ENCODE peak calls at places on chromosomes 4 and X, in nine cellular contexts. One of them, this sample, is unnamed.

GRCh38 chr4:20672262-20672661 is 28.0 kb upstream of the PACRGL start:
- DNase-seq in aorta: no peak
- DNase-seq in IMR-90: no peak
- DNase-seq in ascending aorta: no peak
- DNase-seq in tibial artery: no peak
- DNase-seq in A549: no peak
- DNase-seq in H7: no peak
- DNase-seq in lower lobe of right lung: no peak
- DNase-seq in HFF-Myc: no peak
- DNase-seq in this sample: no peak

GRCh38 chrX:39527045-39527444 is 570.7 kb downstream of the BCOR start:
- DNase-seq in aorta: no peak
- DNase-seq in HFF-Myc: peak
- DNase-seq in IMR-90: peak
- DNase-seq in H7: no peak
- DNase-seq in ascending aorta: no peak
- DNase-seq in A549: no peak
- DNase-seq in lower lobe of right lung: no peak
- DNase-seq in tibial artery: no peak
- DNase-seq in this sample: no peak

GRCh38 chrX:44935640-44936039 is 62.7 kb downstream of the KDM6A start:
- DNase-seq in A549: no peak
- DNase-seq in lower lobe of right lung: no peak
- DNase-seq in ascending aorta: no peak
- DNase-seq in H7: no peak
- DNase-seq in IMR-90: no peak
- DNase-seq in HFF-Myc: no peak
- DNase-seq in tibial artery: no peak
- DNase-seq in aorta: no peak
- DNase-seq in this sample: no peak

GRCh38 chrX:27186671-27187070 is 276.5 kb downstream of the PPP4R3C start:
- DNase-seq in tibial artery: no peak
- DNase-seq in aorta: no peak
- DNase-seq in HFF-Myc: peak
- DNase-seq in lower lobe of right lung: no peak
- DNase-seq in A549: no peak
- DNase-seq in H7: peak
- DNase-seq in IMR-90: peak
- DNase-seq in ascending aorta: no peak
- DNase-seq in this sample: peak

GRCh38 chrX:97397371-97397770 is 513.7 kb downstream of the RPA4 start:
- DNase-seq in ascending aorta: no peak
- DNase-seq in A549: no peak
- DNase-seq in IMR-90: peak
- DNase-seq in lower lobe of right lung: no peak
- DNase-seq in HFF-Myc: no peak
- DNase-seq in aorta: no peak
- DNase-seq in H7: no peak
- DNase-seq in tibial artery: no peak
- DNase-seq in this sample: no peak

GRCh38 chr4:20347526-20347925 is 95.8 kb downstream of the SLIT2 start:
- DNase-seq in aorta: no peak
- DNase-seq in lower lobe of right lung: no peak
- DNase-seq in HFF-Myc: no peak
- DNase-seq in A549: no peak
- DNase-seq in IMR-90: no peak
- DNase-seq in tibial artery: no peak
- DNase-seq in ascending aorta: no peak
- DNase-seq in H7: no peak
- DNase-seq in this sample: no peak

GRCh38 chr4:172202480-172203076 is 389.4 kb downstream of the GALNTL6 start:
- DNase-seq in tibial artery: no peak
- DNase-seq in aorta: no peak
- DNase-seq in A549: peak
- DNase-seq in ascending aorta: no peak
- DNase-seq in lower lobe of right lung: no peak
- DNase-seq in IMR-90: peak
- DNase-seq in H7: peak
- DNase-seq in HFF-Myc: peak
- DNase-seq in this sample: peak

GRCh38 chr4:147994491-147995385 is 262.9 kb downstream of the ARHGAP10 start:
- DNase-seq in ascending aorta: no peak
- DNase-seq in A549: no peak
- DNase-seq in tibial artery: no peak
- DNase-seq in HFF-Myc: no peak
- DNase-seq in lower lobe of right lung: no peak
- DNase-seq in aorta: no peak
- DNase-seq in H7: no peak
- DNase-seq in IMR-90: peak
- DNase-seq in this sample: no peak

GRCh38 chr4:188015025-188015778 is 19.6 kb downstream of the ZFP42 start:
- DNase-seq in A549: no peak
- DNase-seq in IMR-90: no peak
- DNase-seq in aorta: no peak
- DNase-seq in HFF-Myc: no peak
- DNase-seq in lower lobe of right lung: no peak
- DNase-seq in tibial artery: no peak
- DNase-seq in ascending aorta: no peak
- DNase-seq in H7: peak
- DNase-seq in this sample: no peak

GRCh38 chrX:3295731-3296130 is 50.7 kb downstream of the MXRA5 start:
- DNase-seq in A549: peak
- DNase-seq in lower lobe of right lung: no peak
- DNase-seq in HFF-Myc: no peak
- DNase-seq in ascending aorta: no peak
- DNase-seq in aorta: no peak
- DNase-seq in tibial artery: no peak
- DNase-seq in IMR-90: no peak
- DNase-seq in H7: peak
- DNase-seq in this sample: no peak

GRCh38 chrX:134512566-134512965 is 52.6 kb downstream of the HPRT1 start:
- DNase-seq in IMR-90: peak
- DNase-seq in aorta: no peak
- DNase-seq in ascending aorta: no peak
- DNase-seq in lower lobe of right lung: no peak
- DNase-seq in tibial artery: no peak
- DNase-seq in A549: peak
- DNase-seq in H7: no peak
- DNase-seq in HFF-Myc: peak
- DNase-seq in this sample: no peak

GRCh38 chrX:131792356-131792749 is 230.7 kb upstream of the STK26 start:
- DNase-seq in A549: peak
- DNase-seq in lower lobe of right lung: no peak
- DNase-seq in IMR-90: peak
- DNase-seq in HFF-Myc: no peak
- DNase-seq in aorta: peak
- DNase-seq in H7: no peak
- DNase-seq in ascending aorta: peak
- DNase-seq in tibial artery: no peak
- DNase-seq in this sample: no peak

GRCh38 chr4:82984459-82984858 is 26.2 kb downstream of the LIN54 start:
- DNase-seq in H7: no peak
- DNase-seq in IMR-90: peak
- DNase-seq in tibial artery: no peak
- DNase-seq in A549: peak
- DNase-seq in HFF-Myc: peak
- DNase-seq in aorta: no peak
- DNase-seq in lower lobe of right lung: no peak
- DNase-seq in ascending aorta: no peak
- DNase-seq in this sample: peak

GRCh38 chrX:63506320-63506719 is 155.2 kb upstream of the SPIN4 start:
- DNase-seq in ascending aorta: no peak
- DNase-seq in aorta: no peak
- DNase-seq in H7: no peak
- DNase-seq in tibial artery: no peak
- DNase-seq in lower lobe of right lung: no peak
- DNase-seq in HFF-Myc: no peak
- DNase-seq in A549: no peak
- DNase-seq in IMR-90: peak
- DNase-seq in this sample: peak

GRCh38 chr4:876780-877179 is 50.9 kb upstream of the CPLX1 start:
- DNase-seq in H7: peak
- DNase-seq in HFF-Myc: no peak
- DNase-seq in ascending aorta: no peak
- DNase-seq in lower lobe of right lung: no peak
- DNase-seq in IMR-90: no peak
- DNase-seq in A549: no peak
- DNase-seq in aorta: no peak
- DNase-seq in tibial artery: no peak
- DNase-seq in this sample: no peak

GRCh38 chr4:188975271-188975670 is 836.0 kb downstream of the TRIML1 start:
- DNase-seq in A549: no peak
- DNase-seq in aorta: no peak
- DNase-seq in tibial artery: no peak
- DNase-seq in HFF-Myc: no peak
- DNase-seq in ascending aorta: no peak
- DNase-seq in lower lobe of right lung: no peak
- DNase-seq in H7: peak
- DNase-seq in IMR-90: no peak
- DNase-seq in this sample: no peak

DNA sequence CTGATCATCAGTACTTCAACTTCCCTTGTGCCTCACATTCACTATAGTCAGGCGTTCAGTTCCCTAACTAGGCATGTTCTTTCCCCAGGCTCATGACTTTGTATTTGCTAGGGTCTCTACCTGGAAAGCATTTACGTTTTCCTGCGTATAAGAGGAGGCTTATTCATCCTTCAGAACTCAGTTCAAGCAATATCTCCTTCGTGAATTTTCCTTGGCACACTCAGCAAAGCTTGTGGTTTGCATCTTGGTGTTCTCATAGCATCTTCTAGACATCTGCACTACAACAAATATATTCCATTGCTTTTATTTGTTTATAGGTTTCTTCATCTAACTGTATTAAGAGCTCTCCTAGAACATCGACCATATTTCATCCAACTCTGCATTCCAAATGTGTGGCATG is 2.6 kb downstream of the CXCL6 start:
- DNase-seq in tibial artery: no peak
- DNase-seq in lower lobe of right lung: no peak
- DNase-seq in IMR-90: no peak
- DNase-seq in H7: no peak
- DNase-seq in HFF-Myc: no peak
- DNase-seq in ascending aorta: no peak
- DNase-seq in aorta: no peak
- DNase-seq in A549: no peak
- DNase-seq in this sample: no peak
- H3K4me3 ChIP-seq in tibial artery: no peak
- H3K4me3 ChIP-seq in lower lobe of right lung: no peak
- H3K4me3 ChIP-seq in IMR-90: no peak
- H3K4me3 ChIP-seq in H7: no peak
- H3K4me3 ChIP-seq in HFF-Myc: no peak
- H3K4me3 ChIP-seq in ascending aorta: no peak
- H3K4me3 ChIP-seq in aorta: no peak
- H3K4me3 ChIP-seq in A549: no peak
- H3K4me3 ChIP-seq in this sample: no peak

GRCh38 chr4:26861434-26862186 is 969 bp downstream of the STIM2 start:
- DNase-seq in HFF-Myc: no peak
- DNase-seq in ascending aorta: peak
- DNase-seq in lower lobe of right lung: peak
- DNase-seq in IMR-90: peak
- DNase-seq in H7: no peak
- DNase-seq in tibial artery: peak
- DNase-seq in A549: peak
- DNase-seq in aorta: peak
- DNase-seq in this sample: peak

GRCh38 chr4:26860922-26861433 is 337 bp downstream of the STIM2 start:
- DNase-seq in H7: peak
- DNase-seq in HFF-Myc: no peak
- DNase-seq in lower lobe of right lung: peak
- DNase-seq in IMR-90: peak
- DNase-seq in aorta: peak
- DNase-seq in A549: no peak
- DNase-seq in ascending aorta: peak
- DNase-seq in tibial artery: peak
- DNase-seq in this sample: no peak

GRCh38 chr4:26863512-26863911 is 2.9 kb downstream of the STIM2 start:
- DNase-seq in aorta: no peak
- DNase-seq in H7: no peak
- DNase-seq in IMR-90: no peak
- DNase-seq in HFF-Myc: no peak
- DNase-seq in lower lobe of right lung: no peak
- DNase-seq in ascending aorta: no peak
- DNase-seq in tibial artery: no peak
- DNase-seq in A549: no peak
- DNase-seq in this sample: no peak

GRCh38 chr4:26860157-26860921 is at the start of gene STIM2:
- DNase-seq in HFF-Myc: peak
- DNase-seq in aorta: peak
- DNase-seq in lower lobe of right lung: peak
- DNase-seq in ascending aorta: peak
- DNase-seq in tibial artery: peak
- DNase-seq in A549: peak
- DNase-seq in IMR-90: peak
- DNase-seq in H7: peak
- DNase-seq in this sample: peak

DNA sequence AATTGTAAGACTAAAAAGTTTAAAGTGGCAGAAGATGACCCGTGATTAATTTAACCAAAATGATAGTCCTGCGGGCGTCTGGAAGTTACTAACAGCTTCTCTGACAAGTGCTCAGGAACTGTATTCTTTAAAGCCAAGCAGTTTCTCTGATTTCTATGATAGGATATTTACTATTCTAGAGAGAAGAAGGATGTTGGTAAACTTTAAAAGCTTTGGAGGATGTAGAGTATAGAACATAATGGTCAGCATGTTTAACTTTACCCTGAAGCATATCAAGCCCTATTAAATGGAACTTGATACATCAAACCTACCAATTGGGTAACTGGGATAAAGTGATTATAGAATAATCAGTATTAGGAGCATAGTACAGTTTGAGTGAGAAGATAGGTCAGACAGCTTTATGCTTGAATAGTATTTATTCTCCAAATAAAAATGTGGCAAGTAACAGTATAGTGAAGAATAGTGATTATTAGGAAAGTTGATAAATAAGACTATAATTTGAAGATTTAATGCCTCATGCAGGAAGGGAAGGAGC is 1.8 kb downstream of the STIM2 start:
- DNase-seq in HFF-Myc: no peak
- DNase-seq in lower lobe of right lung: no peak
- DNase-seq in ascending aorta: no peak
- DNase-seq in IMR-90: no peak
- DNase-seq in A549: no peak
- DNase-seq in aorta: no peak
- DNase-seq in H7: no peak
- DNase-seq in tibial artery: no peak
- DNase-seq in this sample: no peak
- H3K4me3 ChIP-seq in HFF-Myc: peak
- H3K4me3 ChIP-seq in lower lobe of right lung: peak
- H3K4me3 ChIP-seq in ascending aorta: peak
- H3K4me3 ChIP-seq in IMR-90: peak
- H3K4me3 ChIP-seq in A549: peak
- H3K4me3 ChIP-seq in aorta: no peak
- H3K4me3 ChIP-seq in H7: no peak
- H3K4me3 ChIP-seq in tibial artery: peak
- H3K4me3 ChIP-seq in this sample: peak

GRCh38 chrX:56994375-56995270 is 718 bp downstream of the SPIN3 start:
- DNase-seq in A549: no peak
- DNase-seq in H7: peak
- DNase-seq in tibial artery: no peak
- DNase-seq in ascending aorta: no peak
- DNase-seq in lower lobe of right lung: no peak
- DNase-seq in aorta: no peak
- DNase-seq in IMR-90: peak
- DNase-seq in HFF-Myc: no peak
- DNase-seq in this sample: no peak
- H3K4me3 ChIP-seq in A549: peak
- H3K4me3 ChIP-seq in H7: peak
- H3K4me3 ChIP-seq in tibial artery: peak
- H3K4me3 ChIP-seq in ascending aorta: peak
- H3K4me3 ChIP-seq in lower lobe of right lung: peak
- H3K4me3 ChIP-seq in aorta: peak
- H3K4me3 ChIP-seq in IMR-90: peak
- H3K4me3 ChIP-seq in HFF-Myc: peak
- H3K4me3 ChIP-seq in this sample: no peak

GRCh38 chr4:84870398-84871163 is 95.9 kb downstream of the WDFY3 start:
- DNase-seq in A549: peak
- DNase-seq in IMR-90: peak
- DNase-seq in H7: peak
- DNase-seq in ascending aorta: no peak
- DNase-seq in aorta: no peak
- DNase-seq in lower lobe of right lung: no peak
- DNase-seq in tibial artery: no peak
- DNase-seq in HFF-Myc: no peak
- DNase-seq in this sample: no peak
- H3K4me3 ChIP-seq in A549: no peak
- H3K4me3 ChIP-seq in IMR-90: no peak
- H3K4me3 ChIP-seq in H7: no peak
- H3K4me3 ChIP-seq in ascending aorta: no peak
- H3K4me3 ChIP-seq in aorta: no peak
- H3K4me3 ChIP-seq in lower lobe of right lung: no peak
- H3K4me3 ChIP-seq in tibial artery: no peak
- H3K4me3 ChIP-seq in HFF-Myc: no peak
- H3K4me3 ChIP-seq in this sample: no peak